ENCODE peak calls at places on chromosomes 13 and 19, in five cellular contexts. One of them, this sample, is unnamed. For H3K9me3 and H3K27me3, the result is how much of the 10 kb centered on the place peaks cover.

GRCh38 chr13:78239681-78240080 is 321.1 kb upstream of the EDNRB start:
- DNase-seq in psoas muscle: no peak
- DNase-seq in PC-3: no peak
- DNase-seq in cardiac muscle cell: no peak
- DNase-seq in adrenal gland: no peak
- DNase-seq in this sample: no peak

GRCh38 chr13:31846182-31846938 is 107.0 kb downstream of the RXFP2 start:
- DNase-seq in psoas muscle: peak
- DNase-seq in PC-3: peak
- DNase-seq in cardiac muscle cell: peak
- DNase-seq in adrenal gland: peak
- DNase-seq in this sample: peak

GRCh38 chr13:103539265-103539664 is 473.0 kb upstream of the SLC10A2 start:
- DNase-seq in psoas muscle: no peak
- DNase-seq in PC-3: no peak
- DNase-seq in cardiac muscle cell: peak
- DNase-seq in adrenal gland: no peak
- DNase-seq in this sample: no peak

GRCh38 chr13:30442854-30443379 is 20.6 kb downstream of the UBE2L5 start:
- DNase-seq in psoas muscle: no peak
- DNase-seq in PC-3: no peak
- DNase-seq in cardiac muscle cell: no peak
- DNase-seq in adrenal gland: no peak
- DNase-seq in this sample: no peak

GRCh38 chr19:29831041-29831548 is 19.3 kb downstream of the CCNE1 start:
- DNase-seq in psoas muscle: no peak
- DNase-seq in PC-3: peak
- DNase-seq in cardiac muscle cell: no peak
- DNase-seq in adrenal gland: no peak
- DNase-seq in this sample: peak

GRCh38 chr19:36916991-36917390 is 859 bp downstream of the ZNF568 start:
- DNase-seq in psoas muscle: no peak
- DNase-seq in PC-3: no peak
- DNase-seq in cardiac muscle cell: peak
- DNase-seq in adrenal gland: peak
- DNase-seq in this sample: no peak

GRCh38 chr19:14342809-14343208 is 38.4 kb upstream of the ADGRE5 start:
- DNase-seq in psoas muscle: no peak
- DNase-seq in PC-3: no peak
- DNase-seq in cardiac muscle cell: no peak
- DNase-seq in adrenal gland: no peak
- DNase-seq in this sample: no peak

GRCh38 chr13:33009019-33009418 is 7.2 kb upstream of the KL start:
- DNase-seq in psoas muscle: no peak
- DNase-seq in PC-3: no peak
- DNase-seq in cardiac muscle cell: no peak
- DNase-seq in adrenal gland: no peak
- DNase-seq in this sample: no peak

GRCh38 chr13:72983085-72983768 is 75.6 kb upstream of the KLF5 start:
- DNase-seq in psoas muscle: no peak
- DNase-seq in PC-3: no peak
- DNase-seq in cardiac muscle cell: no peak
- DNase-seq in adrenal gland: peak
- DNase-seq in this sample: peak

GRCh38 chr13:77325371-77325941 is 1.4 kb downstream of the MYCBP2 start:
- DNase-seq in psoas muscle: no peak
- DNase-seq in PC-3: peak
- DNase-seq in cardiac muscle cell: no peak
- DNase-seq in adrenal gland: no peak
- DNase-seq in this sample: no peak

GRCh38 chr13:109955598-109955997 is 169.2 kb upstream of the IRS2 start:
- DNase-seq in psoas muscle: no peak
- DNase-seq in PC-3: no peak
- DNase-seq in cardiac muscle cell: no peak
- DNase-seq in adrenal gland: no peak
- DNase-seq in this sample: no peak

GRCh38 chr19:33796164-33797100 is at the start of gene KCTD15:
- DNase-seq in psoas muscle: peak
- DNase-seq in PC-3: peak
- DNase-seq in cardiac muscle cell: peak
- DNase-seq in adrenal gland: no peak
- DNase-seq in this sample: peak

GRCh38 chr19:17001603-17002183 is 24.9 kb downstream of the CPAMD8 start:
- DNase-seq in psoas muscle: no peak
- DNase-seq in PC-3: no peak
- DNase-seq in cardiac muscle cell: no peak
- DNase-seq in adrenal gland: no peak
- DNase-seq in this sample: no peak

GRCh38 chr13:50357136-50357535 is 341.9 kb downstream of the KCNRG start:
- DNase-seq in psoas muscle: no peak
- DNase-seq in PC-3: no peak
- DNase-seq in cardiac muscle cell: no peak
- DNase-seq in adrenal gland: no peak
- DNase-seq in this sample: no peak

GRCh38 chr19:14265285-14266036 is 59.5 kb upstream of the ADGRL1 start:
- DNase-seq in psoas muscle: no peak
- DNase-seq in PC-3: no peak
- DNase-seq in cardiac muscle cell: peak
- DNase-seq in adrenal gland: no peak
- DNase-seq in this sample: no peak

GRCh38 chr19:12838893-12839656 is 760 bp downstream of the MAST1 start:
- DNase-seq in psoas muscle: no peak
- DNase-seq in PC-3: peak
- DNase-seq in cardiac muscle cell: no peak
- DNase-seq in adrenal gland: no peak
- DNase-seq in this sample: no peak

GRCh38 chr13:41019027-41019487 is at the start of gene ELF1:
- DNase-seq in psoas muscle: no peak
- DNase-seq in PC-3: peak
- DNase-seq in cardiac muscle cell: no peak
- DNase-seq in adrenal gland: peak
- DNase-seq in this sample: peak

GRCh38 chr13:27954406-27954851 is 14.7 kb downstream of the CDX2 start:
- DNase-seq in psoas muscle: no peak
- DNase-seq in PC-3: peak
- DNase-seq in cardiac muscle cell: no peak
- DNase-seq in adrenal gland: peak
- DNase-seq in this sample: no peak

GRCh38 chr13:87669379-87669978 is 1.7 kb upstream of the SLITRK5 start:
- DNase-seq in psoas muscle: no peak
- DNase-seq in PC-3: peak
- DNase-seq in cardiac muscle cell: peak
- DNase-seq in adrenal gland: no peak
- DNase-seq in this sample: no peak

GRCh38 chr13:27028683-27029480 is 142.7 kb downstream of the USP12 start:
- DNase-seq in psoas muscle: no peak
- DNase-seq in PC-3: peak
- DNase-seq in cardiac muscle cell: no peak
- DNase-seq in adrenal gland: no peak
- DNase-seq in this sample: no peak

GRCh38 chr19:4583961-4584669 is 24.6 kb upstream of the SEMA6B start:
- DNase-seq in psoas muscle: no peak
- DNase-seq in PC-3: peak
- DNase-seq in cardiac muscle cell: no peak
- DNase-seq in adrenal gland: peak
- DNase-seq in this sample: no peak

GRCh38 chr19:51491586-51491985 is 10.0 kb downstream of the SIGLEC12 start:
- DNase-seq in psoas muscle: no peak
- DNase-seq in PC-3: no peak
- DNase-seq in cardiac muscle cell: no peak
- DNase-seq in adrenal gland: no peak
- DNase-seq in this sample: no peak

GRCh38 chr19:40444181-40445005 is at the start of gene SERTAD3:
- DNase-seq in psoas muscle: peak
- DNase-seq in PC-3: peak
- DNase-seq in cardiac muscle cell: peak
- DNase-seq in adrenal gland: peak
- DNase-seq in this sample: peak
- H3K9me3 ChIP-seq in psoas muscle: under half
- H3K9me3 ChIP-seq in PC-3: under half
- H3K9me3 ChIP-seq in cardiac muscle cell: under half
- H3K9me3 ChIP-seq in adrenal gland: under half
- H3K9me3 ChIP-seq in this sample: under half

GRCh38 chr19:10419200-10419645 is 1.1 kb upstream of the PDE4A start:
- DNase-seq in psoas muscle: no peak
- DNase-seq in PC-3: no peak
- DNase-seq in cardiac muscle cell: no peak
- DNase-seq in adrenal gland: no peak
- DNase-seq in this sample: peak
- H3K27me3 ChIP-seq in psoas muscle: under half
- H3K27me3 ChIP-seq in PC-3: half or more
- H3K27me3 ChIP-seq in cardiac muscle cell: half or more
- H3K27me3 ChIP-seq in adrenal gland: half or more
- H3K27me3 ChIP-seq in this sample: half or more

GRCh38 chr19:47436712-47437401 is 17.5 kb upstream of the MEIS3 start:
- DNase-seq in psoas muscle: peak
- DNase-seq in PC-3: peak
- DNase-seq in cardiac muscle cell: peak
- DNase-seq in adrenal gland: peak
- DNase-seq in this sample: peak

GRCh38 chr19:47435196-47435595 is 15.9 kb upstream of the MEIS3 start:
- DNase-seq in psoas muscle: no peak
- DNase-seq in PC-3: no peak
- DNase-seq in cardiac muscle cell: no peak
- DNase-seq in adrenal gland: no peak
- DNase-seq in this sample: no peak

GRCh38 chr19:47435883-47436417 is 16.6 kb upstream of the MEIS3 start:
- DNase-seq in psoas muscle: no peak
- DNase-seq in PC-3: no peak
- DNase-seq in cardiac muscle cell: no peak
- DNase-seq in adrenal gland: no peak
- DNase-seq in this sample: no peak

GRCh38 chr19:47438793-47439220 is 19.5 kb upstream of the MEIS3 start:
- DNase-seq in psoas muscle: no peak
- DNase-seq in PC-3: peak
- DNase-seq in cardiac muscle cell: no peak
- DNase-seq in adrenal gland: no peak
- DNase-seq in this sample: no peak

DNA sequence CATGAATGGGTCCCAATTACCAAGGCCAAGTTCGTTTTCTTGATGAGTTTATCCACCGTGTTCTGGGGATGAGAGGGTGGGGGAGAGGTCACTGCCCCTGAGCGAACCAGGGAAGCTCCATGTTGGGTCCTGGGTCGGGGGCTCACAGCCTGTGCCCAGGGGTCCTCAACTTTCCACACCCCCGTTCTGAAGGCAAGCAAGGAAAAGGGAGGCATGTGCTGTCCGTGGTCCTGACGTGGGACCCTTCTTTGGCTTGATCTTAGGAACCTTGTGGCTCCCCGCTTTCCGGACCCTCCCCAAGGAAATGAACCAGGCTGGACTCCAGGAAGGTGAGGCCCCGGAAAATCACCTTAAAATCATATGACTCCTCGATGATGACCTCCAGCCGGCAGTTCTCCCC is 18.2 kb upstream of the MEIS3 start:
- DNase-seq in psoas muscle: no peak
- DNase-seq in PC-3: no peak
- DNase-seq in cardiac muscle cell: peak
- DNase-seq in adrenal gland: no peak
- DNase-seq in this sample: no peak
- H3K9me3 ChIP-seq in psoas muscle: under half
- H3K9me3 ChIP-seq in PC-3: under half
- H3K9me3 ChIP-seq in cardiac muscle cell: under half
- H3K9me3 ChIP-seq in adrenal gland: under half
- H3K9me3 ChIP-seq in this sample: under half

DNA sequence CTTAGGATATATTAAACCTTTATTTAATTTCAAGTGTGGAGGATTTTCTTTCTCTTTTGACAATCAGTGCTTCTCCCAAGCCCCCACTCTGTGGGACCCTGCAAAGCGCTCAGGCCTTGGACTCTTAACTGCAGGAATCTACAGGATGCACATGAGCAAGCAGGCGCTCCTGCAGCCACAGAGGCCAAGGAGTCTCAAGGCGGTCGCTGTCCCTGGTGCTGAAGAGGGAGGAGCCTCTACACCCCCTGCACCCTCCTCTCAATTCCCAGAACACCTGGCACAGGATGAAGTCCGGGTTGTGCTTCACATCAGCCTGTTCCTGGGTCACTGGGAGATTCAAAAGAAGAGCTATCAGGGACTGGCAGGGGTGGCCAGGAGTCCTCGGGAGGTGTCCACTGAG is 13.5 kb downstream of the OR10H4 start:
- DNase-seq in psoas muscle: no peak
- DNase-seq in PC-3: no peak
- DNase-seq in cardiac muscle cell: no peak
- DNase-seq in adrenal gland: no peak
- DNase-seq in this sample: no peak
- H3K27me3 ChIP-seq in psoas muscle: under half
- H3K27me3 ChIP-seq in PC-3: under half
- H3K27me3 ChIP-seq in cardiac muscle cell: under half
- H3K27me3 ChIP-seq in adrenal gland: under half
- H3K27me3 ChIP-seq in this sample: under half

GRCh38 chr13:112153846-112154245 is 86.9 kb downstream of the SOX1 start:
- DNase-seq in psoas muscle: no peak
- DNase-seq in PC-3: no peak
- DNase-seq in cardiac muscle cell: no peak
- DNase-seq in adrenal gland: no peak
- DNase-seq in this sample: no peak

GRCh38 chr13:112154301-112155060 is 87.5 kb downstream of the SOX1 start:
- DNase-seq in psoas muscle: no peak
- DNase-seq in PC-3: no peak
- DNase-seq in cardiac muscle cell: no peak
- DNase-seq in adrenal gland: no peak
- DNase-seq in this sample: no peak

GRCh38 chr13:112150352-112150751 is 83.4 kb downstream of the SOX1 start:
- DNase-seq in psoas muscle: no peak
- DNase-seq in PC-3: no peak
- DNase-seq in cardiac muscle cell: peak
- DNase-seq in adrenal gland: no peak
- DNase-seq in this sample: no peak

GRCh38 chr13:112153364-112153763 is 86.4 kb downstream of the SOX1 start:
- DNase-seq in psoas muscle: no peak
- DNase-seq in PC-3: no peak
- DNase-seq in cardiac muscle cell: no peak
- DNase-seq in adrenal gland: no peak
- DNase-seq in this sample: no peak

DNA sequence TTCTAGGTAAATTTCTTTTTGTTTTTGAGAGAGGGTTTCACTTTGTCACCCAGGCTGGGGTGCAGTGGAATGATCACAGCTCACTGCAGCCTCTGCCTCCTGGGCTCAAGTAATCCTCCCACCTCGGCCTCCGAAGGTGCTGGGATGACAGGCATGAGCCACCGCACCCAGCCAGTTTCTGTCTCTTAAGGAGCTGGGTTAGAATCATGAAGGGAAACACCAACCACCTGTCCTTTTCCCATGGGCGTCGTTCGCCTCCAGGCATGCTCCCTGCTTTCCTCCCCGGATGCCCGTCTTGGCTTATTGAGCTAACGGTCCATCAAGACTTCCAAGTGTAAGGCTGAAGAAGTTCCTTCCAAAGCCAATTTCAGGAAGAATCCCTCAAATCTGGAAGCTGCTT is 85.9 kb downstream of the SOX1 start:
- DNase-seq in psoas muscle: no peak
- DNase-seq in PC-3: no peak
- DNase-seq in cardiac muscle cell: no peak
- DNase-seq in adrenal gland: no peak
- DNase-seq in this sample: no peak
- H3K9me3 ChIP-seq in psoas muscle: under half
- H3K9me3 ChIP-seq in PC-3: under half
- H3K9me3 ChIP-seq in cardiac muscle cell: under half
- H3K9me3 ChIP-seq in adrenal gland: under half
- H3K9me3 ChIP-seq in this sample: under half